ENCODE peak calls at places on chromosomes 7 and 10, in six cellular contexts. I, G, M, R, C and A are unnamed samples. For H3K36me3 and H3K4me1, the result is how much of the 10 kb centered on the place peaks cover.

GRCh38 chr7:22469371-22470143 is 30.4 kb downstream of the STEAP1B start:
- DNase-seq in I (no peak), G (no peak), M (no peak), R (no peak), C (no peak), A (no peak)

GRCh38 chr7:100914879-100915442 is 19.3 kb upstream of the ACHE start:
- DNase-seq in I (peak), G (no peak), M (no peak), R (no peak), C (peak), A (no peak)

GRCh38 chr7:2510909-2511768 is 8.4 kb upstream of the LFNG start:
- DNase-seq in I (no peak), G (no peak), M (peak), R (no peak), C (no peak), A (no peak)

GRCh38 chr7:3510101-3511020 is 209.3 kb downstream of the SDK1 start:
- DNase-seq in I (no peak), G (no peak), M (no peak), R (peak), C (no peak), A (no peak)

GRCh38 chr7:112089551-112089950 is 116.6 kb downstream of the DOCK4 start:
- DNase-seq in I (no peak), G (no peak), M (no peak), R (no peak), C (no peak), A (no peak)

GRCh38 chr10:74913321-74913980 is 87.1 kb downstream of the KAT6B start:
- DNase-seq in I (no peak), G (no peak), M (no peak), R (no peak), C (no peak), A (no peak)

GRCh38 chr10:132709471-132709951 is 76.4 kb downstream of the NKX6-2 start:
- DNase-seq in I (no peak), G (peak), M (no peak), R (no peak), C (no peak), A (no peak)

GRCh38 chr10:77069020-77069419 is 568.6 kb downstream of the KCNMA1 start:
- DNase-seq in I (no peak), G (no peak), M (no peak), R (no peak), C (no peak), A (no peak)

GRCh38 chr7:78955329-78955728 is 498.1 kb downstream of the MAGI2 start:
- DNase-seq in I (no peak), G (no peak), M (no peak), R (no peak), C (no peak), A (no peak)

GRCh38 chr7:77453531-77453930 is 37.4 kb upstream of the GSAP start:
- DNase-seq in I (peak), G (no peak), M (no peak), R (peak), C (peak), A (no peak)

GRCh38 chr7:101998029-101998903 is 180.8 kb downstream of the CUX1 start:
- DNase-seq in I (no peak), G (no peak), M (no peak), R (no peak), C (no peak), A (no peak)

GRCh38 chr7:102000123-102000522 is 182.7 kb downstream of the CUX1 start:
- DNase-seq in I (no peak), G (no peak), M (no peak), R (no peak), C (no peak), A (no peak)

GRCh38 chr7:101998904-101999236 is 181.4 kb downstream of the CUX1 start:
- DNase-seq in I (no peak), G (no peak), M (no peak), R (no peak), C (no peak), A (no peak)

GRCh38 chr7:101996876-101997275 is 179.4 kb downstream of the CUX1 start:
- DNase-seq in I (no peak), G (no peak), M (no peak), R (no peak), C (no peak), A (no peak)

DNA sequence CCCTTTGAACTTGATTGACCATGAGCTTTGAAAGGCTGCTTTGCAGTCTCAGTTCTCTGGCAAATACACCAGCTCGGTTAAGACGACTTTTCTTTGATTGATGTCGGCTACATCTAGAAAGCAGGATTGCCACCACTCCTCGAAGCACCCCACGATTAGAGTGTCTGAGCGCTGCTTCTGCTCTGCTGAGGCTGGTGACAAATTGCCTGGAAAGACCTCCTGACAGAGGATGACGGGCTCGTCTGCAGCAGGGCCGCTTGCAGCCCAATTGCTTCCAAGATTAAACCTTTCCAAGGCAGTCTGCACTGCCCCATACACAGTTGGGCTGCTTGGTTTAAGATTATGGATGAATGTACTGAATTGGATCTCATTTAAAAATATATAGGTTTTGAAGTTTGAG is 182.0 kb downstream of the CUX1 start:
- DNase-seq in I (no peak), G (no peak), M (no peak), R (no peak), C (no peak), A (no peak)
- H3K27ac ChIP-seq in I (no peak), G (no peak), M (no peak), R (no peak), C (no peak), A (no peak)

DNA sequence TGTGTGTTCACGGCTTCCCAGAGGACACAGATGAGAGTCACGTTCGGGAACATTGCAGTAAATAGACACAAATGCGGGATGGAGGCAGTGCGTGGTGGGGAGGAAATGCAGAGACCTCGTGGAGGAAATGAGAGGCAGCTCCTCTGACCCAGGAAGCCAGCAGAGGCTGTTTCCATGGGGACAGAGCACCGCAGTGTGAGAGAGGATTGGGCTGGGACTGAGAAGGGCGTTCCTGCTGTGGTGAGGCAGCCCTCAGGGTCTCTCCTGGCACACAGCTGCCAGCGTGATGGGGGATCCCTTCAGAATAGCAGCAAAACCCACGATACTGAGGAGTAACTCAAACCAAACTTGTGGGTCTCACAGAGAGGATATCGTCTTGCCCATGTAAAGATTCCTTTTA is 21.7 kb upstream of the BHLHA15 start:
- DNase-seq in I (no peak), G (no peak), M (no peak), R (no peak), C (no peak), A (no peak)
- H3K36me3 ChIP-seq in I (under half), G (under half), M (half or more), R (under half), C (under half), A (under half)

DNA sequence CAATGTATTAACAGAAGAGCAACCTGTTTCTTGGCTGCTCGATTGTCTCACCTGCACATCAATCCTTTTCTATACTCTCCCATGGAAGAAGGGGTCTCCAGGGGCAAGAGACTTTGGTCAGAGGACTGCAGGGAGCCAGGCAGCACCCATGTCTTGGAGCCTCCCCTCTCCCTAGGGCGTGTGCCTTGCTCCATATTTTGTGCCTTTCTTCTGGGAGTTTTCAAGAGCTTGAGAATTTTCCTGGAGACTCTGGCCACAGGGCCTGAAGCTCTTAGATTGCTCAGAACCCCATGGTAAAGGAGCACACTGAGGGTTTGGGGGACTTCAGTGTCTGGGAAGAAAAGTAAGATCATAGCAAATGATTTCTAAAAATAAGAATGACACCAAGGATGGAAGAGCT is 5.4 kb upstream of the CSGALNACT2 start:
- DNase-seq in I (no peak), G (no peak), M (no peak), R (no peak), C (no peak), A (peak)
- H3K4me1 ChIP-seq in I (under half), G (under half), M (under half), R (under half), C (under half), A (under half)

DNA sequence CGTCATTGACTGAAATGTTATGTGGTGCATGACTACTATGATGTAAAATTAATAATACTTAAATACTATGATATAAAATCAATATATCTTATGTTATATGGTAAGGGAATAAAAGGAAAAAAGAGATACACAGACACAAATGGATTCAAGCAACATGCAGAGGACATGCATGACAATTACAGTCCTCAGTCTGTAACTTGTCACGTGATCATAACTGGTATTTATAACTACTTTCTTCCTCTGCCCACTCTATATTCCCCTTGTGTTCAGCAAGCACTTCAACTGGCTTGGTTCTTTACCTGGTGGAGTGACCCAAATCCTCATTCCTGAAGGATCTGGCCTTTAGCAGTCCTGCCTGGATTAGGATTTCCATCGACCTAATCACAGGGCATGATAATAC is 104.4 kb upstream of the FAM180A start:
- DNase-seq in I (no peak), G (no peak), M (no peak), R (no peak), C (no peak), A (no peak)
- H3K27ac ChIP-seq in I (no peak), G (no peak), M (no peak), R (no peak), C (peak), A (no peak)

GRCh38 chr10:98432330-98432729 is 14.4 kb downstream of the HPS1 start:
- DNase-seq in I (no peak), G (no peak), M (no peak), R (no peak), C (no peak), A (no peak)

GRCh38 chr10:98430427-98430826 is 15.4 kb upstream of the PYROXD2 start:
- DNase-seq in I (no peak), G (no peak), M (no peak), R (no peak), C (no peak), A (no peak)

GRCh38 chr10:98433371-98433770 is 13.4 kb downstream of the HPS1 start:
- DNase-seq in I (no peak), G (no peak), M (no peak), R (no peak), C (no peak), A (no peak)

GRCh38 chr10:98429320-98430072 is 14.5 kb upstream of the PYROXD2 start:
- DNase-seq in I (no peak), G (no peak), M (no peak), R (no peak), C (no peak), A (no peak)

GRCh38 chr10:98431016-98431415 is 15.7 kb downstream of the HPS1 start:
- DNase-seq in I (no peak), G (no peak), M (no peak), R (no peak), C (no peak), A (no peak)
- H3K36me3 ChIP-seq in I (under half), G (under half), M (half or more), R (half or more), C (under half), A (half or more)

GRCh38 chr10:86689146-86689545 is 20.8 kb downstream of the LDB3 start:
- DNase-seq in I (no peak), G (no peak), M (no peak), R (no peak), C (no peak), A (no peak)
- H3K4me1 ChIP-seq in I (under half), G (under half), M (under half), R (under half), C (under half), A (under half)

GRCh38 chr7:82317760-82318159 is 125.8 kb downstream of the CACNA2D1 start:
- DNase-seq in I (no peak), G (no peak), M (no peak), R (no peak), C (no peak), A (no peak)

GRCh38 chr7:82325416-82325815 is 118.2 kb downstream of the CACNA2D1 start:
- DNase-seq in I (no peak), G (no peak), M (no peak), R (peak), C (no peak), A (no peak)

GRCh38 chr7:82323806-82324205 is 119.8 kb downstream of the CACNA2D1 start:
- DNase-seq in I (peak), G (no peak), M (no peak), R (peak), C (peak), A (no peak)

GRCh38 chr7:82317257-82317721 is 126.3 kb downstream of the CACNA2D1 start:
- DNase-seq in I (no peak), G (no peak), M (no peak), R (no peak), C (no peak), A (no peak)

DNA sequence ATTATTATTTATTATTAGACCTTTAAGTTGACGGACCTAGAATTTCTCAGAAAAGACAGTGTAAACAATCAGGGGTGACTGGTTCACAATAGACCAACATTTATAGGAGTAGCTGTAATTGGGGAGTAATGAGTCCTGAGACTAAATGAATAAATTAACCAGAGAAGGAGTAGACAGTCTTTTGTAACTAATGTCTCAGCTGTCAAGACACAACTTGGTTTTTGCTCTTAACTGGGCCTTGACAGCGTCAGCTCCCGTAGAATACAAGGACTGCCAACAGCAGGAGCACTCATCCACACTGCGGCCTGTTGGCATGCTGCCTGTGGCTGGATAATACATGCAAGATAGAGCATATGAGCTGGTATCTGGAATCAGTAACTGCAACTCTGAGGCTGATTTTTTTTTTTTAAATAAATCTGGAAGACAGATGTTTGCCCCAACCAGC is 123.9 kb downstream of the CACNA2D1 start:
- DNase-seq in I (peak), G (no peak), M (peak), R (peak), C (peak), A (peak)
- H3K27ac ChIP-seq in I (no peak), G (no peak), M (no peak), R (no peak), C (peak), A (no peak)